ENCODE peak calls at places on chromosomes 6 and 20, in five cellular contexts. Q is K562, T is A549, Y is IMR-90, J is HepG2. H is an unnamed sample.

GRCh38 chr6:144793744-144794143 is 508.6 kb downstream of the UTRN start:
- DNase-seq in Y (no peak), T (no peak), J (no peak), Q (no peak), H (no peak)

GRCh38 chr20:25327521-25328235 is 63.0 kb downstream of the ABHD12 start:
- DNase-seq in T (no peak), J (no peak), Y (peak; percentile 24), Q (no peak), H (no peak)

GRCh38 chr20:40506567-40506966 is 182.5 kb downstream of the MAFB start:
- DNase-seq in Y (peak; percentile 80), T (peak; percentile 60), Q (peak; percentile 7), J (peak; percentile 37), H (no peak)

GRCh38 chr6:4641461-4641860 is 134.7 kb upstream of the CDYL start:
- DNase-seq in Q (no peak), T (no peak), Y (no peak), J (no peak), H (no peak)

GRCh38 chr6:28543671-28544131 is 18.0 kb downstream of the GPX5 start:
- DNase-seq in Y (no peak), T (peak; percentile 10), J (no peak), Q (no peak), H (no peak)

GRCh38 chr20:25057234-25058050 is 497 bp downstream of the ACSS1 start:
- DNase-seq in J (no peak), T (peak; percentile 64), Y (peak; percentile 19), Q (peak; percentile 27), H (peak; percentile 54)

GRCh38 chr6:143746202-143747119 is 68.7 kb downstream of the PHACTR2 start:
- DNase-seq in Y (no peak), T (no peak), J (peak; percentile 49), Q (no peak), H (no peak)

GRCh38 chr6:156283091-156283490 is 494.1 kb upstream of the ARID1B start:
- DNase-seq in J (no peak), T (no peak), Y (no peak), Q (no peak), H (no peak)

GRCh38 chr6:36907781-36908180 is 22.0 kb downstream of the C6orf89 start:
- DNase-seq in J (no peak), T (no peak), Y (peak; percentile 36), Q (no peak), H (no peak)

GRCh38 chr6:1766663-1767062 is 156.9 kb downstream of the FOXC1 start:
- DNase-seq in J (no peak), Q (no peak), Y (peak; percentile 29), T (no peak), H (no peak)

GRCh38 chr20:11447371-11448100 is 470.2 kb upstream of the BTBD3 start:
- DNase-seq in J (no peak), T (no peak), Q (no peak), Y (no peak), H (no peak)

GRCh38 chr20:2254333-2254732 is 41.5 kb upstream of the TGM3 start:
- DNase-seq in T (no peak), Q (no peak), J (no peak), Y (no peak), H (no peak)

GRCh38 chr6:4969609-4970285 is 34.1 kb downstream of the RPP40 start:
- DNase-seq in T (no peak), J (no peak), Q (no peak), Y (no peak), H (no peak)

GRCh38 chr20:45935416-45936046 is 1.0 kb downstream of the PCIF1 start:
- DNase-seq in T (no peak), Y (peak; percentile 43), Q (no peak), J (no peak), H (no peak)

GRCh38 chr6:138600726-138601125 is 101.4 kb upstream of the NHSL1 start:
- DNase-seq in Q (no peak), T (no peak), Y (peak; percentile 84), J (no peak), H (no peak)

GRCh38 chr20:22214296-22214695 is 370.1 kb downstream of the FOXA2 start:
- DNase-seq in Q (no peak), J (no peak), Y (no peak), T (no peak), H (no peak)

GRCh38 chr20:49725694-49726093 is 12.0 kb upstream of the B4GALT5 start:
- DNase-seq in T (no peak), J (no peak), Q (no peak), Y (no peak), H (no peak)

GRCh38 chr20:49729780-49730179 is 16.1 kb upstream of the B4GALT5 start:
- DNase-seq in T (no peak), J (no peak), Y (peak; percentile 69), Q (no peak), H (no peak)

GRCh38 chr20:49727894-49728885 is 14.5 kb upstream of the B4GALT5 start:
- DNase-seq in T (no peak), Y (no peak), Q (no peak), J (no peak), H (no peak)

GRCh38 chr20:49724637-49725606 is 11.2 kb upstream of the B4GALT5 start:
- DNase-seq in T (no peak), Q (peak; percentile 49), J (peak; percentile 61), Y (peak; percentile 34), H (no peak)

GRCh38 chr20:49727473-49727872 is 13.8 kb upstream of the B4GALT5 start:
- DNase-seq in Y (no peak), T (no peak), J (no peak), Q (no peak), H (no peak)
- TF ChIP-seq BHLHE40 in Y (no peak), T (no peak), J (no peak), Q (no peak), H (no peak)

GRCh38 chr6:40950986-40951730 is 87.9 kb downstream of the UNC5CL start:
- DNase-seq in Y (peak; percentile 41), J (no peak), T (no peak), Q (no peak), H (no peak)
- TF ChIP-seq BHLHE40 in Y (no peak), J (no peak), T (no peak), Q (no peak), H (no peak)

GRCh38 chr20:60113771-60114170 is 155.5 kb downstream of the CDH26 start:
- DNase-seq in T (no peak), Q (no peak), J (no peak), Y (no peak), H (no peak)
- TF ChIP-seq BHLHE40 in T (no peak), Q (no peak), J (no peak), Y (no peak), H (no peak)

GRCh38 chr6:16700202-16700997 is 60.9 kb downstream of the ATXN1 start:
- DNase-seq in J (no peak), Q (no peak), T (no peak), Y (no peak), H (no peak)

GRCh38 chr6:16698988-16699868 is 62.0 kb downstream of the ATXN1 start:
- DNase-seq in Y (peak; percentile 62), Q (no peak), J (peak; percentile 94), T (no peak), H (no peak)

GRCh38 chr6:16697437-16698162 is 63.7 kb downstream of the ATXN1 start:
- DNase-seq in T (no peak), J (no peak), Q (no peak), Y (no peak), H (no peak)

GRCh38 chr6:16694789-16695188 is 66.5 kb downstream of the ATXN1 start:
- DNase-seq in T (no peak), J (no peak), Y (no peak), Q (no peak), H (no peak)

GRCh38 chr6:16698163-16698533 is 63.1 kb downstream of the ATXN1 start:
- DNase-seq in J (no peak), T (no peak), Y (no peak), Q (no peak), H (no peak)
- TF ChIP-seq BHLHE40 in J (no peak), T (no peak), Y (no peak), Q (no peak), H (no peak)

GRCh38 chr20:17315491-17316231 is 88.8 kb downstream of the PCSK2 start:
- DNase-seq in Y (no peak), T (no peak), J (peak; percentile 39), Q (no peak), H (no peak)
- TF ChIP-seq BHLHE40 in Y (no peak), T (no peak), J (no peak), Q (no peak), H (no peak)

GRCh38 chr6:12601881-12602280 is 114.7 kb upstream of the PHACTR1 start:
- DNase-seq in J (no peak), T (no peak), Y (no peak), Q (no peak), H (no peak)

GRCh38 chr6:12602342-12602741 is 114.2 kb upstream of the PHACTR1 start:
- DNase-seq in Q (no peak), Y (no peak), T (peak; percentile 57), J (no peak), H (no peak)

GRCh38 chr6:12603711-12604049 is 112.9 kb upstream of the PHACTR1 start:
- DNase-seq in Q (no peak), Y (no peak), T (no peak), J (no peak), H (no peak)

GRCh38 chr6:12605888-12606345 is 110.7 kb upstream of the PHACTR1 start:
- DNase-seq in T (peak; percentile 83), Y (peak; percentile 75), J (peak; percentile 72), Q (peak; percentile 43), H (peak; percentile 51)

GRCh38 chr6:12602951-12603710 is 113.4 kb upstream of the PHACTR1 start:
- DNase-seq in J (peak; percentile 43), T (peak; percentile 88), Q (no peak), Y (peak; percentile 77), H (peak; percentile 30)
- TF ChIP-seq BHLHE40 in J (no peak), T (no peak), Q (no peak), Y (no peak), H (no peak)

GRCh38 chr6:69180361-69181067 is 545.4 kb downstream of the ADGRB3 start:
- DNase-seq in T (no peak), Q (no peak), J (no peak), Y (no peak), H (no peak)

GRCh38 chr6:69181964-69182363 is 546.9 kb downstream of the ADGRB3 start:
- DNase-seq in J (no peak), Y (no peak), T (no peak), Q (no peak), H (no peak)

GRCh38 chr6:69185276-69185675 is 550.2 kb downstream of the ADGRB3 start:
- DNase-seq in Q (no peak), T (no peak), Y (no peak), J (no peak), H (no peak)

DNA sequence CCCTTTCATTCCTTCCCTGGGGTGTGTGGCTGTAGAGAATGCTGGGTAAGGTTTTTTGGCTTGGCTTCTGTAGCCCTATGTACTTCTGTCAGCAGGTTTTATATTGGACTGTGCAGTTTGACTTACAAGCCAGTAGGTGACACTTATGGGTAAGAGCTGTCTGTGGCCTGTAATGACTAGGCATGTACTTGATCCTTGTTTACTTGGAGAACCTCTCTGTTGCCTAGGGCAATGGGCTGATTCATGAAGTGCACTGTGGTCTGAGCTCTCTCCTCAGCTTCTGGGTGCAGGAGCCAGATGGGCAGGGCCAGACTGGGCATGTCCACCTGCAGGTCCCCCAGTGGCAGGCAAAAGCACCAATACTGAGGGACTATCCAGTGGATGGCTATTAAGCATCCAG is 544.6 kb downstream of the ADGRB3 start:
- DNase-seq in Y (no peak), Q (no peak), J (peak; percentile 4), T (peak; percentile 2), H (no peak)
- TF ChIP-seq BHLHE40 in Y (no peak), Q (no peak), J (no peak), T (no peak), H (no peak)

H was measured in HEK293T.